ENCODE peak calls at places on chromosomes 3 and 15, in six cellular contexts. T, J, S, A, H and V are unnamed samples.

GRCh38 chr3:74897006-74897405 is 282.5 kb upstream of the CNTN3 start:
- DNase-seq in T (no peak), H (no peak), A (peak; percentile 9), J (no peak), S (no peak), V (no peak)

GRCh38 chr3:32662638-32663037 is 22.4 kb upstream of the CNOT10 start:
- DNase-seq in S (no peak), T (no peak), J (no peak), A (no peak), H (no peak), V (no peak)

GRCh38 chr3:76657909-76658308 is 382.0 kb upstream of the ROBO2 start:
- DNase-seq in A (no peak), J (no peak), H (no peak), T (no peak), S (no peak), V (no peak)

GRCh38 chr3:113654310-113654709 is 42.1 kb downstream of the USF3 start:
- DNase-seq in A (no peak), H (no peak), T (no peak), J (no peak), S (no peak), V (no peak)

GRCh38 chr3:31142139-31142538 is 247.7 kb upstream of the GADL1 start:
- DNase-seq in J (no peak), H (no peak), S (no peak), T (no peak), A (no peak), V (no peak)

GRCh38 chr3:106425021-106425420 is 556.2 kb upstream of the CBLB start:
- DNase-seq in J (no peak), H (no peak), T (no peak), A (no peak), S (no peak), V (no peak)

GRCh38 chr3:126937533-126938432 is 45.1 kb upstream of the PLXNA1 start:
- DNase-seq in T (no peak), S (no peak), H (no peak), A (no peak), J (no peak), V (no peak)

GRCh38 chr3:194893121-194893979 is 207.7 kb downstream of the FAM43A start:
- DNase-seq in J (no peak), H (peak; percentile 22), T (no peak), S (no peak), A (no peak), V (no peak)

GRCh38 chr15:55741592-55742497 is 1.1 kb downstream of the PRTG start:
- DNase-seq in A (no peak), S (no peak), T (no peak), J (peak; percentile 59), H (peak; percentile 60), V (peak; percentile 29)

GRCh38 chr3:146953523-146954125 is 348.5 kb upstream of the PLSCR5 start:
- DNase-seq in H (no peak), A (no peak), S (no peak), T (no peak), J (no peak), V (no peak)

GRCh38 chr15:69742361-69742760 is 289.7 kb downstream of the RPLP1 start:
- DNase-seq in A (no peak), S (no peak), H (no peak), J (no peak), T (no peak), V (no peak)

GRCh38 chr3:12967751-12968209 is 105.4 kb downstream of the IQSEC1 start:
- DNase-seq in J (peak; percentile 94), T (peak; percentile 93), S (peak; percentile 87), H (peak; percentile 87), A (peak; percentile 86), V (peak; percentile 95)

GRCh38 chr3:188842628-188843027 is 329.1 kb upstream of the TPRG1 start:
- DNase-seq in J (no peak), H (no peak), T (no peak), A (no peak), S (no peak), V (no peak)

GRCh38 chr3:123757281-123757940 is 126.7 kb downstream of the MYLK start:
- DNase-seq in T (no peak), H (peak; percentile 33), J (peak; percentile 24), S (peak; percentile 76), A (peak; percentile 89), V (no peak)

GRCh38 chr3:14472471-14473351 is 67.4 kb downstream of the GRIP2 start:
- DNase-seq in A (peak; percentile 27), H (no peak), S (no peak), J (no peak), T (no peak), V (no peak)

DNA sequence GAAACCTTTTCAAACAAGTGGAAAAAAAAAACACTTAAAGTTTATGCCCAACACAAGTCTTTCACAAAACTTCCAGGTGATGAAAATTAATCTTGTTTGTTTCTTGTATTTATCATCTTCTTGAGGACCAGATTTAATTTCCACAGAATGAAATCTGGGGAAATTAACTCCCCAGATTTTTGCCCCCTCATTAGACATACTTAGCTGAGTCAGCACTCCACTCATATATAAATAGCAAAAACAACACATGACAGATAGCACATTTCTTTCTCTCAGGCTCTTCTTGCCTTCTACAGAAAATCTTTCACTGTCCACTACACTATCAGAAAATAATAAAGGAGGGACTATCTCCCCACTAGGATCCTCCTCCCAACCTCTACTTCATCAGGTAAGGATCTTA is 847.4 kb downstream of the TUSC7 start:
- DNase-seq in S (no peak), T (no peak), J (no peak), H (no peak), A (no peak), V (no peak)
- TF ChIP-seq POLR2A in S (no peak), T (no peak), J (no peak), H (no peak), A (no peak), V (no peak)

GRCh38 chr3:52983828-52984227 is 62.0 kb downstream of the SFMBT1 start:
- DNase-seq in S (no peak), A (no peak), T (no peak), J (no peak), H (no peak), V (no peak)

GRCh38 chr3:52986049-52986448 is 59.8 kb downstream of the SFMBT1 start:
- DNase-seq in A (no peak), S (no peak), T (no peak), J (no peak), H (no peak), V (no peak)

GRCh38 chr3:52986938-52987337 is 58.9 kb downstream of the SFMBT1 start:
- DNase-seq in S (no peak), H (no peak), J (no peak), A (peak; percentile 14), T (no peak), V (peak; percentile 50)

GRCh38 chr3:52982839-52983238 is 63.0 kb downstream of the SFMBT1 start:
- DNase-seq in A (no peak), S (no peak), T (no peak), J (no peak), H (no peak), V (no peak)

DNA sequence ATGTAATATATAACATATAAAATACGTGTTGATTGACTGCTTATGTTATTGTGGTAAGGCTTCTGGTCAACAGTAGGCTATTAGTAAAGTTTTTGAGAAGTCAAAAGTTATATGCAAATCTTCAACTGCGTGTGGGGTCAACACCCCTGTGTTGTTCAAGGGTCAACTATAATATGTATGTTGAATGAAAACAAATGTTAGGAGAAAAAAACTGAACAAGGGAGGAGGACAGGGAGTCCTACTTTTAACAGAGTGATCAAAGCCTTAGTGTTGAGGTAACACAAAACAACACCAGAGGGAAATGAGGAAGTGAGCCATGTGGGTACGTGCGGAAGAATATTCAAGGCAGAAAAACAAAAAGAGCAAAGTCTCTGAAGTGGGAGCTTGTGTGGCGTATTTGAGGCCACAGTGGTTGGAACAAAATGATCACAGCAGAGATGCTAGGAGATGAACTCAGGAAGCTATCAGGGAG is 62.5 kb downstream of the SFMBT1 start:
- DNase-seq in J (no peak), H (no peak), T (no peak), A (peak; percentile 79), S (no peak), V (no peak)
- TF ChIP-seq POLR2A in J (no peak), H (no peak), T (no peak), A (no peak), S (no peak), V (no peak)

GRCh38 chr3:138640537-138640936 is 32.0 kb downstream of the FAIM start:
- DNase-seq in J (no peak), H (no peak), T (no peak), S (no peak), A (no peak), V (no peak)

GRCh38 chr3:138638641-138639040 is 30.1 kb downstream of the FAIM start:
- DNase-seq in H (no peak), T (no peak), J (no peak), A (no peak), S (no peak), V (no peak)

GRCh38 chr3:138646008-138646407 is 37.4 kb downstream of the FAIM start:
- DNase-seq in H (no peak), T (no peak), S (no peak), J (no peak), A (no peak), V (no peak)

GRCh38 chr3:138642927-138643253 is 34.3 kb downstream of the FAIM start:
- DNase-seq in S (no peak), T (no peak), H (no peak), J (no peak), A (no peak), V (no peak)

DNA sequence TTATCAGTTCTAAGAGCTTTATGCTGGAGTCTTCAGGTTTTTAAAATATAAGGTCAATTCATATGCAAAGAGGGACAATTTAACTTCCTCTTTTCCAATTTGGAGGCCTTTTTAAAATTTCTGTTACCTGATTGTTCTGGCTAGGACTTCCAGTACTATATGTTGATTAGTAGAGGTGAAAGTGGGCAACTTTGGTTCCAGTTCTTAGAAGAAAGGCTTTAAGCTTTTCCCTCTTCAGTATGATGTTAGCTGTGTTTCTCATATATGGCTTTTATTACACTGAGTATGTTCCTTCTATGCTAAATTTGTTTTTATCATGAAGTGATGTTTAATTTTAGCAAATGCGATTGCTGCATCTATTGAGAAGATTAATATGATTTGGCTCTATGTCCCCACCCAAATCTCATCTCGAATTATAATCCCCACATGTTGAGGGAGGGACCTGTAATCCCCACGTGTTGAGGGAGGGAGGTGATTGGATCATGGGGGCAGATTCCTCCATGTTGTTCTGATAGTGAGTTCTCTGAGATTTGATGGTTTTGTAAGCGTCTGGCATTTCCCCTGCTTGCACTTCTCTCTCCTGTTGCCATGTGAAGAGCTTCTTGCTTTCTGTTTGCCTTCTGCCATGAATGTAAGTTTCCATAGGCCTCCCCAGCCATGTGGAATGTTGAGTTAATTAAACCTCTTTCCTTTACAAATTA is 33.8 kb downstream of the FAIM start:
- DNase-seq in H (no peak), T (no peak), J (no peak), S (no peak), A (no peak), V (no peak)
- TF ChIP-seq POLR2A in H (no peak), T (no peak), J (no peak), S (no peak), A (no peak), V (no peak)

GRCh38 chr3:72259755-72260589 is 475.0 kb upstream of the PROK2 start:
- DNase-seq in J (no peak), T (no peak), S (no peak), A (no peak), H (no peak), V (no peak)

GRCh38 chr3:72255736-72256559 is 471.0 kb upstream of the PROK2 start:
- DNase-seq in A (no peak), J (no peak), S (peak; percentile 88), T (peak; percentile 78), H (no peak), V (no peak)

GRCh38 chr3:72258786-72259185 is 473.8 kb upstream of the PROK2 start:
- DNase-seq in S (no peak), J (no peak), H (no peak), A (peak; percentile 41), T (no peak), V (no peak)

GRCh38 chr3:72260590-72260914 is 475.6 kb upstream of the PROK2 start:
- DNase-seq in J (peak; percentile 23), H (no peak), S (no peak), A (no peak), T (no peak), V (no peak)

GRCh38 chr3:72258366-72258765 is 473.4 kb upstream of the PROK2 start:
- DNase-seq in S (no peak), J (no peak), T (no peak), H (no peak), A (no peak), V (no peak)
- TF ChIP-seq POLR2A in S (no peak), J (no peak), T (no peak), H (no peak), A (no peak), V (no peak)